ENCODE peak calls at places on chromosomes 3 and 15, in six cellular contexts. G is stimulated activated CD8-positive, alpha-beta memory T cell treated with anti-CD3 and anti-CD28 coated beads, Interleukin-15, amount 100 ng/mL, for 24 hours; B is effector memory CD8-positive, alpha-beta T cell; E is GM12892; A is NCI-H2029; M is GM04504. F is an unnamed sample.

GRCh38 chr15:76973362-76973743 is 21.6 kb upstream of the PSTPIP1 start:
- DNase-seq in G (no peak), B (peak; percentile 64), E (no peak), A (no peak), M (no peak), F (peak; percentile 21)

GRCh38 chr15:84981711-84982300 is at the start of gene PDE8A:
- DNase-seq in G (no peak), B (peak; percentile 51), E (peak; percentile 45), A (no peak), M (no peak), F (peak; percentile 77)

GRCh38 chr15:77921664-77922063 is 155.8 kb downstream of the TBC1D2B start:
- DNase-seq in G (no peak), B (no peak), E (no peak), A (no peak), M (no peak), F (no peak)

GRCh38 chr3:47362704-47363103 is 18.1 kb upstream of the PTPN23 start:
- DNase-seq in G (no peak), B (no peak), E (no peak), A (no peak), M (no peak), F (no peak)

GRCh38 chr3:154718716-154719115 is 288.7 kb upstream of the GPR149 start:
- DNase-seq in G (no peak), B (no peak), E (no peak), A (no peak), M (no peak), F (no peak)

GRCh38 chr3:42829628-42830436 is 20.6 kb downstream of the ACKR2 start:
- DNase-seq in G (no peak), B (no peak), E (no peak), A (no peak), M (no peak), F (peak; percentile 7)

GRCh38 chr15:70077436-70077835 is 20.3 kb downstream of the TLE3 start:
- DNase-seq in G (no peak), B (no peak), E (no peak), A (no peak), M (no peak), F (no peak)

GRCh38 chr3:66383023-66383422 is 117.8 kb downstream of the LRIG1 start:
- DNase-seq in G (no peak), B (no peak), E (no peak), A (no peak), M (no peak), F (no peak)

GRCh38 chr3:58683001-58683845 is 16.6 kb upstream of the FAM3D start:
- DNase-seq in G (no peak), B (no peak), E (no peak), A (no peak), M (peak; percentile 21), F (no peak)

GRCh38 chr15:31083394-31083790 is 18.1 kb downstream of the TRPM1 start:
- DNase-seq in G (no peak), B (no peak), E (no peak), A (peak; percentile 23), M (no peak), F (peak; percentile 16)

GRCh38 chr3:141686477-141687280 is 51.4 kb upstream of the RNF7 start:
- DNase-seq in G (no peak), B (peak; percentile 5), E (no peak), A (peak; percentile 92), M (peak; percentile 60), F (peak; percentile 84)

GRCh38 chr3:52452570-52453221 is 1.1 kb downstream of the TNNC1 start:
- DNase-seq in G (no peak), B (no peak), E (no peak), A (no peak), M (no peak), F (no peak)

GRCh38 chr3:57985176-57985976 is 22.8 kb upstream of the FLNB start:
- DNase-seq in G (no peak), B (no peak), E (no peak), A (no peak), M (no peak), F (no peak)

GRCh38 chr15:98063871-98064270 is 103.4 kb downstream of the ARRDC4 start:
- DNase-seq in G (no peak), B (no peak), E (no peak), A (no peak), M (no peak), F (no peak)

GRCh38 chr3:19596408-19596807 is 337.6 kb downstream of the EFHB start:
- DNase-seq in G (no peak), B (no peak), E (no peak), A (no peak), M (no peak), F (no peak)

GRCh38 chr3:150235799-150236198 is 172.3 kb upstream of the TSC22D2 start:
- DNase-seq in G (no peak), B (no peak), E (no peak), A (no peak), M (peak; percentile 69), F (no peak)

GRCh38 chr15:93210995-93211394 is 122.0 kb upstream of the RGMA start:
- DNase-seq in G (no peak), B (no peak), E (no peak), A (no peak), M (no peak), F (no peak)

GRCh38 chr3:123430266-123430665 is 18.6 kb downstream of the ADCY5 start:
- DNase-seq in G (no peak), B (no peak), E (no peak), A (no peak), M (no peak), F (no peak)

GRCh38 chr15:52800852-52801747 is 11.0 kb upstream of the ONECUT1 start:
- DNase-seq in G (no peak), B (no peak), E (no peak), A (no peak), M (no peak), F (no peak)

GRCh38 chr3:127426444-127427168 is 138.8 kb upstream of the PRR20G start:
- DNase-seq in G (no peak), B (no peak), E (no peak), A (no peak), M (no peak), F (no peak)

GRCh38 chr3:126551066-126551838 is 7.5 kb downstream of the C3orf22 start:
- DNase-seq in G (no peak), B (no peak), E (no peak), A (no peak), M (peak; percentile 5), F (no peak)